ENCODE peak calls at places on chromosome 3, in six cellular contexts. One of them, this sample, is unnamed. For H3K36me3, the result is how much of the 10 kb centered on the place peaks cover.

GRCh38 chr3:62188547-62189375 is 184.6 kb downstream of the FEZF2 start:
- DNase-seq in NT2/D1: peak
- DNase-seq in HCT116: peak
- DNase-seq in GM23248: peak
- DNase-seq in mesendoderm: peak
- DNase-seq in H1: peak
- DNase-seq in this sample: peak

GRCh38 chr3:107938128-107938527 is 152.7 kb downstream of the CD47 start:
- DNase-seq in HCT116: peak
- DNase-seq in NT2/D1: peak
- DNase-seq in mesendoderm: peak
- DNase-seq in GM23248: peak
- DNase-seq in H1: no peak
- DNase-seq in this sample: peak

GRCh38 chr3:31066999-31067398 is 172.5 kb upstream of the GADL1 start:
- DNase-seq in H1: no peak
- DNase-seq in HCT116: no peak
- DNase-seq in GM23248: peak
- DNase-seq in mesendoderm: peak
- DNase-seq in NT2/D1: no peak
- DNase-seq in this sample: peak

GRCh38 chr3:27591811-27592210 is 107.6 kb upstream of the SLC4A7 start:
- DNase-seq in NT2/D1: no peak
- DNase-seq in H1: no peak
- DNase-seq in HCT116: no peak
- DNase-seq in GM23248: no peak
- DNase-seq in mesendoderm: no peak
- DNase-seq in this sample: no peak

GRCh38 chr3:55692958-55693558 is 206.0 kb upstream of the WNT5A start:
- DNase-seq in mesendoderm: no peak
- DNase-seq in H1: no peak
- DNase-seq in GM23248: peak
- DNase-seq in HCT116: no peak
- DNase-seq in NT2/D1: no peak
- DNase-seq in this sample: peak

GRCh38 chr3:87145553-87145952 is 81.6 kb upstream of the CHMP2B start:
- DNase-seq in HCT116: peak
- DNase-seq in mesendoderm: peak
- DNase-seq in H1: peak
- DNase-seq in GM23248: peak
- DNase-seq in NT2/D1: peak
- DNase-seq in this sample: no peak

GRCh38 chr3:105827101-105827634 is 41.6 kb downstream of the CBLB start:
- DNase-seq in GM23248: peak
- DNase-seq in mesendoderm: no peak
- DNase-seq in HCT116: no peak
- DNase-seq in NT2/D1: no peak
- DNase-seq in H1: no peak
- DNase-seq in this sample: no peak

GRCh38 chr3:126216416-126216815 is 36.0 kb upstream of the ALDH1L1 start:
- DNase-seq in GM23248: peak
- DNase-seq in H1: no peak
- DNase-seq in HCT116: no peak
- DNase-seq in NT2/D1: no peak
- DNase-seq in mesendoderm: no peak
- DNase-seq in this sample: peak

GRCh38 chr3:189049458-189050231 is 122.1 kb upstream of the TPRG1 start:
- DNase-seq in GM23248: no peak
- DNase-seq in NT2/D1: no peak
- DNase-seq in HCT116: no peak
- DNase-seq in mesendoderm: peak
- DNase-seq in H1: peak
- DNase-seq in this sample: no peak

GRCh38 chr3:120173056-120173675 is 78.9 kb upstream of the GSK3B start:
- DNase-seq in NT2/D1: no peak
- DNase-seq in HCT116: no peak
- DNase-seq in mesendoderm: no peak
- DNase-seq in GM23248: peak
- DNase-seq in H1: no peak
- DNase-seq in this sample: no peak

GRCh38 chr3:54563661-54564200 is 364.1 kb downstream of the LRTM1 start:
- DNase-seq in HCT116: no peak
- DNase-seq in NT2/D1: no peak
- DNase-seq in GM23248: no peak
- DNase-seq in H1: peak
- DNase-seq in mesendoderm: no peak
- DNase-seq in this sample: no peak

GRCh38 chr3:173660645-173661299 is 263.2 kb downstream of the NLGN1 start:
- DNase-seq in mesendoderm: no peak
- DNase-seq in HCT116: no peak
- DNase-seq in GM23248: peak
- DNase-seq in NT2/D1: no peak
- DNase-seq in H1: no peak
- DNase-seq in this sample: peak

GRCh38 chr3:64158334-64158733 is 66.9 kb downstream of the PRICKLE2 start:
- DNase-seq in GM23248: peak
- DNase-seq in H1: no peak
- DNase-seq in HCT116: no peak
- DNase-seq in NT2/D1: no peak
- DNase-seq in mesendoderm: no peak
- DNase-seq in this sample: peak

GRCh38 chr3:139557041-139557440 is 17.5 kb upstream of the RBP1 start:
- DNase-seq in NT2/D1: no peak
- DNase-seq in mesendoderm: no peak
- DNase-seq in HCT116: no peak
- DNase-seq in GM23248: no peak
- DNase-seq in H1: no peak
- DNase-seq in this sample: no peak

GRCh38 chr3:196996454-196997265 is 28.0 kb upstream of the PIGZ start:
- DNase-seq in GM23248: no peak
- DNase-seq in H1: no peak
- DNase-seq in HCT116: no peak
- DNase-seq in mesendoderm: no peak
- DNase-seq in NT2/D1: no peak
- DNase-seq in this sample: no peak

GRCh38 chr3:40055361-40055760 is 246.0 kb downstream of the MYRIP start:
- DNase-seq in NT2/D1: no peak
- DNase-seq in mesendoderm: no peak
- DNase-seq in H1: no peak
- DNase-seq in GM23248: peak
- DNase-seq in HCT116: no peak
- DNase-seq in this sample: no peak

GRCh38 chr3:4688411-4688810 is 195.3 kb downstream of the ITPR1 start:
- DNase-seq in H1: no peak
- DNase-seq in GM23248: no peak
- DNase-seq in NT2/D1: no peak
- DNase-seq in mesendoderm: no peak
- DNase-seq in HCT116: no peak
- DNase-seq in this sample: peak

GRCh38 chr3:43523454-43524053 is 98.3 kb downstream of the ANO10 start:
- DNase-seq in H1: no peak
- DNase-seq in NT2/D1: no peak
- DNase-seq in GM23248: peak
- DNase-seq in mesendoderm: peak
- DNase-seq in HCT116: no peak
- DNase-seq in this sample: no peak

GRCh38 chr3:171490901-171491300 is 30.7 kb upstream of the TNIK start:
- DNase-seq in HCT116: no peak
- DNase-seq in mesendoderm: no peak
- DNase-seq in NT2/D1: no peak
- DNase-seq in H1: no peak
- DNase-seq in GM23248: no peak
- DNase-seq in this sample: no peak
- H3K4me3 ChIP-seq in HCT116: no peak
- H3K4me3 ChIP-seq in mesendoderm: no peak
- H3K4me3 ChIP-seq in NT2/D1: no peak
- H3K4me3 ChIP-seq in H1: no peak
- H3K4me3 ChIP-seq in GM23248: no peak
- H3K4me3 ChIP-seq in this sample: no peak

GRCh38 chr3:14153663-14154062 is 24.7 kb downstream of the XPC start:
- DNase-seq in NT2/D1: no peak
- DNase-seq in mesendoderm: no peak
- DNase-seq in GM23248: no peak
- DNase-seq in H1: no peak
- DNase-seq in HCT116: no peak
- DNase-seq in this sample: no peak
- H3K36me3 ChIP-seq in NT2/D1: half or more
- H3K36me3 ChIP-seq in mesendoderm: under half
- H3K36me3 ChIP-seq in GM23248: half or more
- H3K36me3 ChIP-seq in H1: under half
- H3K36me3 ChIP-seq in HCT116: under half
- H3K36me3 ChIP-seq in this sample: half or more

GRCh38 chr3:71512544-71512943 is 71.0 kb downstream of the FOXP1 start:
- DNase-seq in mesendoderm: no peak
- DNase-seq in HCT116: no peak
- DNase-seq in GM23248: no peak
- DNase-seq in NT2/D1: no peak
- DNase-seq in H1: no peak
- DNase-seq in this sample: no peak

GRCh38 chr3:71511037-71511436 is 72.5 kb downstream of the FOXP1 start:
- DNase-seq in HCT116: no peak
- DNase-seq in mesendoderm: peak
- DNase-seq in H1: no peak
- DNase-seq in NT2/D1: no peak
- DNase-seq in GM23248: peak
- DNase-seq in this sample: peak

GRCh38 chr3:71513081-71513480 is 70.4 kb downstream of the FOXP1 start:
- DNase-seq in GM23248: no peak
- DNase-seq in NT2/D1: no peak
- DNase-seq in HCT116: no peak
- DNase-seq in H1: no peak
- DNase-seq in mesendoderm: no peak
- DNase-seq in this sample: no peak

GRCh38 chr3:71511446-71511845 is 72.1 kb downstream of the FOXP1 start:
- DNase-seq in NT2/D1: no peak
- DNase-seq in GM23248: peak
- DNase-seq in H1: no peak
- DNase-seq in mesendoderm: no peak
- DNase-seq in HCT116: no peak
- DNase-seq in this sample: no peak

DNA sequence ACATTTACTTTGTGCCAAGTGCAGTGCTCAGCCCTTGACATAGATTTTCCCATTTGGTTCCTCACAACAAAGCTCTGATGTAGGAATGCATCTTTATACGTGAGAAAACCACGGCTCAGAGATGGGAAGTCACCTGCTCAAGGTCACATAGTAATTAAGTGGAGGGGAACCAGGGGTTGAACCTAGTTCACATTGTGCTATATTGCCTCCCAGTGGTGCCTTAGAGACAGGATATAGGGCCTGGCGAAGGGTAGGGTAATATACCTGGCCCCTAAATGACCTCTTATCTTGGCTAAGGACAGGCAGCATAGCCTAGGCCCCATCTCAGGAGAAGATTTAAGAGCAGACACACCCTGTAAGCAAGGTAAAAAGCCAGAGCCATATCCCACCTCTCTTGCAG is 71.5 kb downstream of the FOXP1 start:
- DNase-seq in mesendoderm: peak
- DNase-seq in NT2/D1: no peak
- DNase-seq in HCT116: no peak
- DNase-seq in H1: no peak
- DNase-seq in GM23248: no peak
- DNase-seq in this sample: no peak
- H3K9ac ChIP-seq in mesendoderm: no peak
- H3K9ac ChIP-seq in NT2/D1: no peak
- H3K9ac ChIP-seq in HCT116: no peak
- H3K9ac ChIP-seq in H1: no peak
- H3K9ac ChIP-seq in GM23248: no peak
- H3K9ac ChIP-seq in this sample: no peak

DNA sequence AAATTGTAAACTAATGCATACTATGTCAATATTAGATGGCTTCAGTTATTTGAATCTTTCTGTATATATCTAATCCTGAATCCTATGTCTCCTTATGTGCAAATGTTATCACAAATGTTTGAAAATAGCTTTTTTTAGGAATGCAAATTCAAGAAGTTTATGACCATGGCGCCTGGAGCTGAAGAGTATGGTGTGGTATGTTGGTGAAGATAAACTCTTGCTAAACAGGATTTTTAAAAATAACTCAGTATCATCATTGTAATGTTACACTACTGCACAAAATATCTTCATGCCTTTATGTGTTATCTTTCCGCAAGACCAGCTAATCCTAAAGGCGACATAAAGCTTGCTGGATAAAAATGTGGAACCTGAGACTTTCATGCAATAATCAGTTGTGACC is 382.6 kb downstream of the ROBO1 start:
- DNase-seq in NT2/D1: no peak
- DNase-seq in GM23248: no peak
- DNase-seq in H1: no peak
- DNase-seq in HCT116: no peak
- DNase-seq in mesendoderm: no peak
- DNase-seq in this sample: no peak
- H3K4me3 ChIP-seq in NT2/D1: no peak
- H3K4me3 ChIP-seq in GM23248: no peak
- H3K4me3 ChIP-seq in H1: no peak
- H3K4me3 ChIP-seq in HCT116: no peak
- H3K4me3 ChIP-seq in mesendoderm: no peak
- H3K4me3 ChIP-seq in this sample: no peak